ENCODE peak calls at places on chromosomes 12 and 14, in eight cellular contexts. K, D, I, E, B, R, L and C are unnamed samples.

GRCh38 chr12:56160160-56160763 is 2.1 kb downstream of the MYL6 start:
- DNase-seq in I (peak; percentile 63), R (no peak), E (no peak), D (no peak), L (no peak), K (no peak), B (no peak), C (no peak)

GRCh38 chr14:102654298-102654697 is 61.8 kb downstream of the RCOR1 start:
- DNase-seq in R (no peak), E (no peak), D (no peak), B (no peak), K (no peak), L (no peak), I (no peak), C (no peak)

GRCh38 chr14:55454264-55455151 is 14.1 kb upstream of the TBPL2 start:
- DNase-seq in E (peak; percentile 16), K (peak; percentile 55), D (peak; percentile 71), I (peak; percentile 68), R (peak; percentile 42), L (peak; percentile 37), B (peak; percentile 27), C (peak; percentile 77)

GRCh38 chr12:51475543-51475942 is 50.9 kb downstream of the SLC4A8 start:
- DNase-seq in D (no peak), I (no peak), R (no peak), E (no peak), L (peak; percentile 56), K (no peak), B (no peak), C (no peak)

GRCh38 chr12:57523706-57524614 is 1.3 kb downstream of the MBD6 start:
- DNase-seq in E (no peak), L (no peak), K (no peak), R (no peak), B (no peak), I (no peak), D (no peak), C (no peak)

GRCh38 chr14:101364503-101365328 is 196.6 kb upstream of the DIO3 start:
- DNase-seq in I (peak; percentile 57), L (no peak), E (no peak), D (peak; percentile 97), B (no peak), R (no peak), K (no peak), C (peak; percentile 98)

GRCh38 chr12:26229910-26230309 is 34.5 kb downstream of the SSPN start:
- DNase-seq in R (no peak), B (no peak), E (no peak), I (no peak), K (no peak), L (no peak), D (no peak), C (no peak)

GRCh38 chr14:94469261-94469660 is 6.7 kb downstream of the SERPINA9 start:
- DNase-seq in I (no peak), K (no peak), D (no peak), B (no peak), E (no peak), R (no peak), L (no peak), C (peak; percentile 9)

GRCh38 chr12:62933871-62934798 is 815 bp downstream of the PPM1H start:
- DNase-seq in L (peak; percentile 52), I (peak; percentile 35), R (peak; percentile 79), D (no peak), E (no peak), B (peak; percentile 54), K (peak; percentile 45), C (no peak)

GRCh38 chr14:43003845-43004244 is 1397.2 kb downstream of the LRFN5 start:
- DNase-seq in R (no peak), E (peak; percentile 13), K (peak; percentile 41), D (no peak), I (no peak), B (no peak), L (no peak), C (no peak)

GRCh38 chr12:69886101-69886500 is 61.1 kb downstream of the MYRFL start:
- DNase-seq in L (no peak), K (no peak), I (no peak), D (no peak), B (no peak), R (no peak), E (no peak), C (no peak)

GRCh38 chr12:2239376-2240010 is 186.7 kb downstream of the CACNA1C start:
- DNase-seq in D (peak; percentile 46), B (no peak), I (no peak), K (no peak), R (no peak), E (no peak), L (no peak), C (no peak)

GRCh38 chr12:85825751-85826150 is 10.5 kb downstream of the RASSF9 start:
- DNase-seq in L (no peak), K (no peak), D (no peak), I (no peak), B (no peak), E (no peak), R (no peak), C (no peak)

GRCh38 chr12:132317233-132317938 is 12.0 kb downstream of the GALNT9 start:
- DNase-seq in R (no peak), I (no peak), K (no peak), D (no peak), E (no peak), L (no peak), B (no peak), C (no peak)

GRCh38 chr12:4270016-4270669 is 3.4 kb upstream of the CCND2 start:
- DNase-seq in L (no peak), K (no peak), B (peak; percentile 25), R (peak; percentile 80), I (peak; percentile 66), D (no peak), E (no peak), C (no peak)
- H3K27ac ChIP-seq in L (peak overlapping the region; percentile 87), K (no peak overlapping the region), B (peak overlapping the region; percentile 93), R (no peak overlapping the region), I (peak overlapping the region; percentile 97), D (no peak overlapping the region), E (no peak overlapping the region), C (peak overlapping the region; percentile 99)

GRCh38 chr12:112595415-112595814 is 176.7 kb downstream of the PTPN11 start:
- DNase-seq in R (no peak), E (no peak), K (no peak), L (no peak), D (no peak), I (no peak), B (no peak), C (no peak)
- TF ChIP-seq EP300 in R (no peak), E (no peak), K (no peak), L (no peak), D (no peak), I (no peak), B (no peak), C (no peak)

GRCh38 chr14:104891121-104891551 is 26.1 kb downstream of the CEP170B start:
- DNase-seq in D (no peak), K (no peak), B (no peak), L (no peak), I (no peak), E (no peak), R (no peak), C (no peak)
- H3K4me1 ChIP-seq in D (no peaks in the 10 kb centered on the region), K (peaks cover 10% of the 10 kb centered on the region), B (no peaks in the 10 kb centered on the region), L (peaks cover 22% of the 10 kb centered on the region), I (no peaks in the 10 kb centered on the region), E (no peaks in the 10 kb centered on the region), R (peaks cover 3% of the 10 kb centered on the region), C (no peaks in the 10 kb centered on the region)

GRCh38 chr12:19085090-19085489 is 44.4 kb upstream of the PLEKHA5 start:
- DNase-seq in B (no peak), E (no peak), L (no peak), I (no peak), K (no peak), D (no peak), R (no peak), C (no peak)

GRCh38 chr12:19084547-19084946 is 45.0 kb upstream of the PLEKHA5 start:
- DNase-seq in E (no peak), D (no peak), B (no peak), I (no peak), R (no peak), L (no peak), K (no peak), C (no peak)

GRCh38 chr12:19093218-19093617 is 36.3 kb upstream of the PLEKHA5 start:
- DNase-seq in K (no peak), R (no peak), I (no peak), E (no peak), D (no peak), L (no peak), B (no peak), C (no peak)

GRCh38 chr12:19088576-19088975 is 41.0 kb upstream of the PLEKHA5 start:
- DNase-seq in I (no peak), B (no peak), E (no peak), L (no peak), K (no peak), D (no peak), R (no peak), C (no peak)
- H3K27ac ChIP-seq in I (no peak overlapping the region), B (no peak overlapping the region), E (no peak overlapping the region), L (no peak overlapping the region), K (no peak overlapping the region), D (no peak overlapping the region), R (no peak overlapping the region), C (no peak overlapping the region)

GRCh38 chr14:104284107-104284592 is 145.8 kb downstream of the KIF26A start:
- DNase-seq in K (no peak), R (no peak), E (no peak), I (no peak), B (no peak), D (peak; percentile 6), L (no peak), C (peak; percentile 60)
- TF ChIP-seq EP300 in K (no peak), R (no peak), E (no peak), I (no peak), B (no peak), D (no peak), L (no peak), C (no peak)

GRCh38 chr12:109542876-109543275 is 30.4 kb downstream of the MMAB start:
- DNase-seq in E (no peak), I (no peak), R (no peak), L (no peak), D (no peak), K (no peak), B (no peak), C (no peak)
- H3K4me1 ChIP-seq in E (peaks cover 43% of the 10 kb centered on the region), I (no peaks in the 10 kb centered on the region), R (no peaks in the 10 kb centered on the region), L (no peaks in the 10 kb centered on the region), D (peaks cover 5% of the 10 kb centered on the region), K (peaks cover 6% of the 10 kb centered on the region), B (no peaks in the 10 kb centered on the region), C (no peaks in the 10 kb centered on the region)